ENCODE peak calls at places on chromosomes 7 and 10, in five cellular contexts. X is HL-60, F is activated T-cell treated with anti-CD3 and anti-CD28 coated beads for 1 hour, S is PC-3, E is GM23338. C is an unnamed sample.

GRCh38 chr7:130150587-130150986 is 54.6 kb downstream of the TMEM209 start:
- DNase-seq in X (no peak), F (no peak), S (no peak), E (peak), C (no peak)

GRCh38 chr7:116713918-116714317 is 41.9 kb downstream of the MET start:
- DNase-seq in X (no peak), F (no peak), S (peak), E (no peak), C (peak)

GRCh38 chr7:44382459-44383300 is 57.3 kb upstream of the CAMK2B start:
- DNase-seq in X (no peak), F (no peak), S (no peak), E (no peak), C (no peak)

GRCh38 chr7:87202208-87202607 is 17.3 kb downstream of the TMEM243 start:
- DNase-seq in X (no peak), F (no peak), S (no peak), E (no peak), C (no peak)

GRCh38 chr10:126233721-126234120 is 154.6 kb downstream of the ADAM12 start:
- DNase-seq in X (no peak), F (no peak), S (no peak), E (no peak), C (no peak)

GRCh38 chr10:44801383-44802327 is 109.5 kb upstream of the TMEM72 start:
- DNase-seq in X (no peak), F (no peak), S (peak), E (no peak), C (peak)

GRCh38 chr10:128540806-128541739 is 414.9 kb upstream of the MKI67 start:
- DNase-seq in X (no peak), F (no peak), S (no peak), E (peak), C (no peak)

GRCh38 chr7:40680657-40681056 is 545.9 kb downstream of the SUGCT start:
- DNase-seq in X (peak), F (no peak), S (peak), E (peak), C (peak)

GRCh38 chr7:37942934-37943610 is 22.6 kb downstream of the EPDR1 start:
- DNase-seq in X (no peak), F (no peak), S (no peak), E (peak), C (no peak)

GRCh38 chr10:91034494-91035157 is 113.7 kb upstream of the ANKRD1 start:
- DNase-seq in X (no peak), F (no peak), S (peak), E (peak), C (no peak)

GRCh38 chr7:68542831-68543230 is 1055.4 kb upstream of the AUTS2 start:
- DNase-seq in X (no peak), F (no peak), S (no peak), E (no peak), C (no peak)

GRCh38 chr10:36766921-36767320 is 358.5 kb upstream of the ANKRD30A start:
- DNase-seq in X (no peak), F (no peak), S (no peak), E (no peak), C (no peak)